ENCODE peak calls at places on chromosomes 6 and 20, in four cellular contexts. P, O, H and B are unnamed samples.

GRCh38 chr6:45586216-45587171 is 208.8 kb upstream of the SUPT3H start:
- DNase-seq in H (no peak), O (peak), P (no peak), B (no peak)

GRCh38 chr20:25218492-25218891 is 23.0 kb downstream of the ENTPD6 start:
- DNase-seq in H (no peak), O (no peak), P (no peak), B (no peak)

GRCh38 chr6:20583447-20583806 is 49.2 kb downstream of the CDKAL1 start:
- DNase-seq in O (no peak), H (no peak), P (no peak), B (no peak)

GRCh38 chr6:121652726-121653623 is 217.5 kb downstream of the GJA1 start:
- DNase-seq in P (no peak), O (no peak), H (no peak), B (peak)

GRCh38 chr20:43833511-43834395 is 80.9 kb upstream of the TOX2 start:
- DNase-seq in O (no peak), H (no peak), P (no peak), B (no peak)

GRCh38 chr6:121382467-121383121 is 48.3 kb upstream of the TBC1D32 start:
- DNase-seq in H (no peak), P (no peak), O (no peak), B (peak)

GRCh38 chr6:5986847-5987246 is 19.9 kb downstream of the NRN1 start:
- DNase-seq in P (no peak), O (no peak), H (no peak), B (no peak)

GRCh38 chr6:133632206-133632605 is 256.7 kb upstream of the TCF21 start:
- DNase-seq in O (no peak), H (no peak), P (no peak), B (no peak)

GRCh38 chr6:43628392-43629103 is 516 bp downstream of the GTPBP2 start:
- DNase-seq in H (peak), P (peak), O (peak), B (peak)

GRCh38 chr20:59994697-59995122 is 36.5 kb downstream of the CDH26 start:
- DNase-seq in H (peak), O (peak), P (peak), B (no peak)

GRCh38 chr6:118659513-118660217 is 8.3 kb upstream of the CEP85L start:
- DNase-seq in O (no peak), P (no peak), H (no peak), B (no peak)

GRCh38 chr6:161011509-161012480 is 20.2 kb downstream of the MAP3K4 start:
- DNase-seq in P (peak), H (no peak), O (no peak), B (no peak)

GRCh38 chr20:63752411-63753101 is 13.0 kb downstream of the SLC2A4RG start:
- DNase-seq in H (peak), P (peak), O (no peak), B (peak)

GRCh38 chr6:111173341-111173740 is 86.0 kb downstream of the SLC16A10 start:
- DNase-seq in O (no peak), P (peak), H (no peak), B (no peak)

GRCh38 chr6:75813476-75814250 is 64.6 kb downstream of the MYO6 start:
- DNase-seq in P (no peak), O (no peak), H (no peak), B (no peak)

GRCh38 chr6:155315516-155315871 is 1.2 kb upstream of the TFB1M start:
- DNase-seq in H (no peak), O (no peak), P (no peak), B (no peak)

GRCh38 chr6:106116125-106116524 is 30.0 kb downstream of the PRDM1 start:
- DNase-seq in H (no peak), P (no peak), O (no peak), B (no peak)

GRCh38 chr6:136526196-136526930 is 23.9 kb downstream of the MAP7 start:
- DNase-seq in H (no peak), O (peak), P (peak), B (peak)

GRCh38 chr6:80029442-80029841 is 25.0 kb downstream of the TTK start:
- DNase-seq in O (no peak), H (no peak), P (no peak), B (no peak)

GRCh38 chr6:154526997-154527396 is 16.5 kb upstream of the CNKSR3 start:
- DNase-seq in P (no peak), O (no peak), H (no peak), B (no peak)

DNA sequence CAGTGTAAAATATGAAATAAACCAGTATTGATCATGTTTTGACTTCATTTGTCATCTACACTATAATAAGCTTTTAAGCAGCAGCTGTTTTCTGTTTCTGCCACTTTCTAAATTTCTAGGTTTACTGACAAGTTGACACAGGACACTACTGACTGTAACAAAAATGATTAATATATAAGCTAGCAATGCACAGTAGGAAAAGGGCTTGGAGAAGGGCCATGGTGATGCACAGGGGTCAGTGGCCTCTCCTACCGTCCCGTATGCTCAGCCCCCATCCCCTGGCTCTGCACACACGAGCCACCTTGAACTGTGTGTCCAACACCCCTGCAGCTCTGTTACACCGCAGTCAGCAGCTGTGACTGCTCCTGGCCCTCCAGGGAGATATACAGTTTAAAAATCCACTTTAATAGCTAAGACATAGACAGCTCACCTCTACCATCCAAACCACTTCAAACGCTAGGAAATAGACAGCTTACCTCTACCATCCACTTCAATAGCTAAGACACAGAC is 13.1 kb upstream of the RAB22A start:
- DNase-seq in O (no peak), P (no peak), H (no peak), B (no peak)
- TF ChIP-seq TEAD4 in O (no peak), P (no peak), H (no peak), B (no peak)

GRCh38 chr20:51750037-51750769 is 18.0 kb downstream of the ATP9A start:
- DNase-seq in H (no peak), P (no peak), O (no peak), B (peak)
- TF ChIP-seq TEAD4 in H (no peak), P (no peak), O (no peak), B (peak)

DNA sequence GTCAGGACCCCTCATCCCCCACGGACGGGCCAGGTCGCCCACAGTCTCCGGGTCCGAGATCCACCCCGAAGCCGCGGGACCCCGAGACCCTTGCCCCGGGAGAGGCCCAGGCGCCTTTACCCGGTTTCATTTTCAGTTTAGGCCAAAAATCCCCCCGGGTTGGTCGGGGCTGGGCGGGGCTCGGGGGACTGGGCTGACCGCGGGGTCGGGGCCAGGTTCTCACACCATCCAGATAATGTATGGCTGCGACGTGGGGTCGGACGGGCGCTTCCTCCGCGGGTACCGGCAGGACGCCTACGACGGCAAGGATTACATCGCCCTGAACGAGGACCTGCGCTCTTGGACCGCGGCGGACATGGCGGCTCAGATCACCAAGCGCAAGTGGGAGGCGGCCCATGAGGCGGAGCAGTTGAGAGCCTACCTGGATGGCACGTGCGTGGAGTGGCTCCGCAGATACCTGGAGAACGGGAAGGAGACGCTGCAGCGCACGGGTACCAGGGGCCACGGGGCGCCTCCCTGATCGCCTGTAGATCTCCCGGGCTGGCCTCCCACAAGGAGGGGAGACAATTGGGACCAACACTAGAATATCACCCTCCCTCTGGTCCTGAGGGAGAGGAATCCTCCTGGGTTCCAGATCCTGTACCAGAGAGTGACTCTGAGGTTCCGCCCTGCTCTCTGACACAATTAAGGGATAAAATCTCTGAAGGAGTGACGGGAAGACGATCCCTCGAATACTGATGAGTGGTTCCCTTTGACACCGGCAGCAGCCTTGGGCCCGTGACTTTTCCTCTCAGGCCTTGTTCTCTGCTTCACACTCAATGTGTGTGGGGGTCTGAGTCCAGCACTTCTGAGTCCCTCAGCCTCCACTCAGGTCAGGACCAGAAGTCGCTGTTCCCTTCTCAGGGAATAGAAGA is 978 bp downstream of the HLA-A start:
- DNase-seq in P (no peak), O (no peak), H (no peak), B (peak)
- TF ChIP-seq TEAD4 in P (no peak), O (no peak), H (no peak), B (no peak)

DNA sequence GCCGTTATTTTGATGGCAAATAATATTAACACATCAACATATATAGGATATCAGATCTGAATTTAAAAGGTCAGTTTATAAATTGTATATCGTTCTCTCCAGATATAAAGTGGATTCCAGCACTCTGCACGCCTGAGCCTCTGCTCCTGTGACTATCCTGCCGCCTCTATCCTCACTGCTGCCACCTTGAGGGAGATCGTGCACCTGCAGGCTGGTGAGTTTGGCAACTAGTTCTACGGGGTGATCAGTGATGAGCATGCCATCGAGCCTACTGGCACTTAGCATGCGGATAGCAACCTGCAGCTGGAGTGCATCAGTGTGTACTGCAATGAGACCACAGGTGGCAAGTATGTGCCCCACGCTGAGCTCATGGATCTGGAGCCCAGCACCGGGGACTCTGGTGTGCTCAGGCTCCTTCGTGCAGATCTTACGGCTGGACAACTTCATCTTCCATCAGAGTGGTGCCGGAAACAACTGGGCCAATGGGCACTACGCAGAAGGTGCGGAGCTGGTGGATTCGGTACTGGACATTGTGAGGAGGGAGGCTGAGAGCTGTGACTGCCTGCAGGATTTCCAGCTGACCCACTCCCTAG is 84.9 kb downstream of the FBXO5 start:
- DNase-seq in P (peak), O (peak), H (peak), B (peak)
- TF ChIP-seq TEAD4 in P (no peak), O (peak), H (no peak), B (no peak)